ENCODE peak calls at places on chromosomes 16 and 17, in seven cellular contexts. F is ovary, G is IMR-90, O is esophagus squamous epithelium, L is heart left ventricle, T is A549, Z is stomach. C is an unnamed sample.
A peak's percentile ranks its signal among the peaks of the same experiment; 100 is the strongest.

GRCh38 chr17:41324180-41325075 is 8.9 kb upstream of the KRTAP17-1 start:
- DNase-seq in F (no peak), G (peak; percentile 8), O (no peak), L (no peak), T (peak; percentile 48), Z (no peak), C (no peak)

GRCh38 chr16:2774161-2774891 is 2.8 kb downstream of the ELOB start:
- DNase-seq in F (no peak), G (no peak), O (no peak), L (no peak), T (no peak), Z (no peak), C (no peak)

GRCh38 chr16:89345663-89346150 is 128.2 kb downstream of the ZNF778 start:
- DNase-seq in F (no peak), G (no peak), O (no peak), L (no peak), T (peak; percentile 45), Z (peak; percentile 61), C (no peak)

GRCh38 chr16:79599256-79599836 is 1.2 kb downstream of the MAF start:
- DNase-seq in F (peak; percentile 67), G (no peak), O (no peak), L (peak; percentile 15), T (peak; percentile 31), Z (no peak), C (peak; percentile 40)

GRCh38 chr16:80274576-80275191 is 266.1 kb upstream of the DYNLRB2 start:
- DNase-seq in F (no peak), G (peak; percentile 81), O (no peak), L (no peak), T (no peak), Z (no peak), C (no peak)

GRCh38 chr16:74573622-74574021 is 33.3 kb downstream of the GLG1 start:
- DNase-seq in F (no peak), G (no peak), O (no peak), L (no peak), T (no peak), Z (no peak), C (no peak)

GRCh38 chr16:54879681-54880080 is 51.0 kb upstream of the IRX5 start:
- DNase-seq in F (no peak), G (no peak), O (no peak), L (no peak), T (peak; percentile 24), Z (no peak), C (no peak)

GRCh38 chr17:2111691-2112090 is 56.8 kb downstream of the HIC1 start:
- DNase-seq in F (no peak), G (peak; percentile 97), O (no peak), L (no peak), T (no peak), Z (peak; percentile 34), C (no peak)

GRCh38 chr16:80174416-80174815 is 366.4 kb upstream of the DYNLRB2 start:
- DNase-seq in F (no peak), G (peak; percentile 89), O (no peak), L (no peak), T (peak; percentile 53), Z (no peak), C (no peak)

GRCh38 chr17:1787301-1787902 is 25.5 kb downstream of the SERPINF1 start:
- DNase-seq in F (peak; percentile 73), G (peak; percentile 96), O (no peak), L (peak; percentile 57), T (peak; percentile 87), Z (peak; percentile 43), C (peak; percentile 94)

GRCh38 chr16:64615647-64616280 is 506.1 kb downstream of the CDH11 start:
- DNase-seq in F (no peak), G (peak; percentile 1), O (no peak), L (peak; percentile 6), T (no peak), Z (no peak), C (no peak)

GRCh38 chr16:89498839-89499238 is 8.5 kb upstream of the ANKRD11 start:
- DNase-seq in F (no peak), G (no peak), O (no peak), L (peak; percentile 33), T (no peak), Z (no peak), C (no peak)

GRCh38 chr17:2237960-2238359 is 65.6 kb downstream of the SMG6 start:
- DNase-seq in F (no peak), G (no peak), O (no peak), L (no peak), T (no peak), Z (no peak), C (no peak)

GRCh38 chr17:32356750-32357149 is 6.8 kb downstream of the ZNF207 start:
- DNase-seq in F (no peak), G (no peak), O (no peak), L (no peak), T (no peak), Z (no peak), C (no peak)

GRCh38 chr16:48629531-48629930 is 19.6 kb upstream of the N4BP1 start:
- DNase-seq in F (no peak), G (no peak), O (no peak), L (no peak), T (no peak), Z (peak; percentile 18), C (no peak)

GRCh38 chr16:74626741-74627416 is 20.0 kb upstream of the GLG1 start:
- DNase-seq in F (no peak), G (peak; percentile 60), O (no peak), L (no peak), T (no peak), Z (no peak), C (no peak)

GRCh38 chr16:72604375-72604774 is 432.4 kb upstream of the PMFBP1 start:
- DNase-seq in F (no peak), G (no peak), O (no peak), L (no peak), T (no peak), Z (no peak), C (no peak)

GRCh38 chr16:15946257-15947044 is 3.0 kb upstream of the ABCC1 start:
- DNase-seq in F (no peak), G (peak; percentile 91), O (no peak), L (no peak), T (peak; percentile 93), Z (no peak), C (no peak)

GRCh38 chr16:73565263-73565662 is 517.3 kb upstream of the ZFHX3 start:
- DNase-seq in F (no peak), G (no peak), O (no peak), L (no peak), T (peak; percentile 19), Z (no peak), C (no peak)

GRCh38 chr17:12118617-12119016 is 97.9 kb downstream of the MAP2K4 start:
- DNase-seq in F (no peak), G (peak; percentile 10), O (no peak), L (no peak), T (no peak), Z (no peak), C (no peak)

GRCh38 chr16:10729649-10730048 is 14.0 kb upstream of the NUBP1 start:
- DNase-seq in F (no peak), G (peak; percentile 38), O (no peak), L (no peak), T (peak; percentile 80), Z (no peak), C (peak; percentile 88)

GRCh38 chr16:53022374-53022773 is 30.3 kb downstream of the CHD9NB start:
- DNase-seq in F (no peak), G (peak; percentile 43), O (no peak), L (peak; percentile 23), T (peak; percentile 55), Z (peak; percentile 39), C (peak; percentile 18)

GRCh38 chr16:29645699-29646187 is 17.3 kb upstream of the SPN start:
- DNase-seq in F (no peak), G (no peak), O (no peak), L (no peak), T (peak; percentile 76), Z (no peak), C (no peak)

GRCh38 chr16:52435573-52435972 is 111.4 kb downstream of the TOX3 start:
- DNase-seq in F (no peak), G (no peak), O (no peak), L (no peak), T (no peak), Z (no peak), C (no peak)

GRCh38 chr16:14013571-14014283 is 57.4 kb upstream of the MRTFB start:
- DNase-seq in F (no peak), G (peak; percentile 93), O (no peak), L (peak; percentile 36), T (peak; percentile 90), Z (no peak), C (peak; percentile 70)

GRCh38 chr16:67841816-67842508 is at the start of gene THAP11:
- DNase-seq in F (peak; percentile 95), G (peak; percentile 92), O (peak; percentile 75), L (peak; percentile 93), T (peak; percentile 96), Z (peak; percentile 96), C (peak; percentile 95)
- TF ChIP-seq POLR2A in F (peak; percentile 74), G (peak; percentile 52), O (no peak), L (no peak), T (peak; percentile 56), Z (no peak), C (peak; percentile 64)

GRCh38 chr17:42460371-42460770 is 1.7 kb downstream of the ATP6V0A1 start:
- DNase-seq in F (no peak), G (no peak), O (no peak), L (no peak), T (no peak), Z (no peak), C (no peak)
- H3K4me3 ChIP-seq in F (peak overlapping the region; percentile 86), G (peak overlapping the region; percentile 80), O (peak overlapping the region; percentile 81), L (peak overlapping the region; percentile 76), T (peak overlapping the region; percentile 83), Z (peak overlapping the region; percentile 73), C (peak overlapping the region; percentile 79)

GRCh38 chr16:848510-849253 is 48.1 kb upstream of the GNG13 start:
- DNase-seq in F (no peak), G (no peak), O (no peak), L (no peak), T (no peak), Z (no peak), C (no peak)

GRCh38 chr16:850668-851067 is 50.1 kb upstream of the GNG13 start:
- DNase-seq in F (no peak), G (no peak), O (no peak), L (no peak), T (no peak), Z (no peak), C (no peak)

GRCh38 chr16:845349-845740 is 44.8 kb upstream of the GNG13 start:
- DNase-seq in F (no peak), G (no peak), O (no peak), L (no peak), T (no peak), Z (no peak), C (no peak)

GRCh38 chr16:847151-847550 is 46.6 kb upstream of the GNG13 start:
- DNase-seq in F (no peak), G (no peak), O (no peak), L (no peak), T (no peak), Z (no peak), C (no peak)

GRCh38 chr16:847681-848445 is 47.3 kb upstream of the GNG13 start:
- DNase-seq in F (no peak), G (no peak), O (no peak), L (no peak), T (no peak), Z (no peak), C (no peak)
- TF ChIP-seq POLR2A in F (no peak), G (no peak), O (no peak), L (no peak), T (no peak), Z (no peak), C (no peak)

DNA sequence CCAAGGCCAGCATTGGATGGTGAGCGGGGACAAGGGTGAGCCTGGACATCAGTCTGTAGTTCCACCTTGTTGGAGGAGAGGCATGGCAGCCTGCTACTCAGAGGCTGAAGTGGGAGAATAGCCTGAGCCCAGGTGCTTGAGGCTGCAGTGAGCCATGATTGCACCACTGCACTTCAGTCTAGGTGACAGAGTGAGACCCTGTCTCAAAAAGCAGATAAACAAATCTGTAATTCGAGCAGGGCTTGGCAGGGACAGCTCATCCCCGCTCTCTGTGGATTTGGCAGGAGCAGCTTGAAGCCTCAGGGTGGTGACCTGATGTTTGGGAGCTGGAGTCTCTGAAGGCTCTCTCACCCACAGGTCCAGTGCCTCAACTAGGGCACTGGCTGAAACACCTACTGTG is 38.6 kb upstream of the ZCCHC14 start:
- DNase-seq in F (no peak), G (no peak), O (no peak), L (no peak), T (no peak), Z (no peak), C (no peak)
- H3K4me3 ChIP-seq in F (no peak overlapping the region), G (no peak overlapping the region), O (no peak overlapping the region), L (no peak overlapping the region), T (no peak overlapping the region), Z (no peak overlapping the region), C (no peak overlapping the region)